ENCODE peak calls at places on chromosomes 5 and 9, in five cellular contexts. One of them, this sample, is unnamed.
A peak's percentile ranks its signal among the peaks of the same experiment; 100 is the strongest.

GRCh38 chr5:37272564-37272963 is 23.4 kb upstream of the CPLANE1 start:
- ATAC-seq in activated CD8-positive, alpha-beta T cell treated with anti-CD3 and anti-CD28 coated beads, Interleukin-2, amount 10 ng/mL, durations not matched to agents 7 days and 5 days: no peak
- ATAC-seq in left cardiac atrium: peak; percentile 51
- ATAC-seq in mucosa of descending colon: peak; percentile 38
- ATAC-seq in Right ventricle myocardium inferior: no peak
- ATAC-seq in this sample: no peak

GRCh38 chr5:159121061-159121460 is 21.3 kb upstream of the EBF1 start:
- ATAC-seq in mucosa of descending colon: no peak
- ATAC-seq in activated CD8-positive, alpha-beta T cell treated with anti-CD3 and anti-CD28 coated beads, Interleukin-2, amount 10 ng/mL, durations not matched to agents 7 days and 5 days: no peak
- ATAC-seq in Right ventricle myocardium inferior: no peak
- ATAC-seq in left cardiac atrium: no peak
- ATAC-seq in this sample: no peak

GRCh38 chr5:58759745-58760144 is 176.9 kb downstream of the RAB3C start:
- ATAC-seq in left cardiac atrium: peak; percentile 35
- ATAC-seq in mucosa of descending colon: peak; percentile 57
- ATAC-seq in activated CD8-positive, alpha-beta T cell treated with anti-CD3 and anti-CD28 coated beads, Interleukin-2, amount 10 ng/mL, durations not matched to agents 7 days and 5 days: peak; percentile 84
- ATAC-seq in Right ventricle myocardium inferior: peak; percentile 76
- ATAC-seq in this sample: peak; percentile 25

GRCh38 chr9:25224309-25224708 is 453.9 kb downstream of the TUSC1 start:
- ATAC-seq in mucosa of descending colon: no peak
- ATAC-seq in left cardiac atrium: no peak
- ATAC-seq in Right ventricle myocardium inferior: no peak
- ATAC-seq in activated CD8-positive, alpha-beta T cell treated with anti-CD3 and anti-CD28 coated beads, Interleukin-2, amount 10 ng/mL, durations not matched to agents 7 days and 5 days: no peak
- ATAC-seq in this sample: no peak

GRCh38 chr9:3342159-3342777 is 183.5 kb downstream of the RFX3 start:
- ATAC-seq in activated CD8-positive, alpha-beta T cell treated with anti-CD3 and anti-CD28 coated beads, Interleukin-2, amount 10 ng/mL, durations not matched to agents 7 days and 5 days: no peak
- ATAC-seq in left cardiac atrium: no peak
- ATAC-seq in mucosa of descending colon: no peak
- ATAC-seq in Right ventricle myocardium inferior: no peak
- ATAC-seq in this sample: no peak

GRCh38 chr5:10874561-10874960 is 113.5 kb upstream of the DAP start:
- ATAC-seq in Right ventricle myocardium inferior: no peak
- ATAC-seq in activated CD8-positive, alpha-beta T cell treated with anti-CD3 and anti-CD28 coated beads, Interleukin-2, amount 10 ng/mL, durations not matched to agents 7 days and 5 days: no peak
- ATAC-seq in mucosa of descending colon: no peak
- ATAC-seq in left cardiac atrium: no peak
- ATAC-seq in this sample: no peak

GRCh38 chr5:176401281-176402205 is 13.0 kb downstream of the HIGD2A start:
- ATAC-seq in activated CD8-positive, alpha-beta T cell treated with anti-CD3 and anti-CD28 coated beads, Interleukin-2, amount 10 ng/mL, durations not matched to agents 7 days and 5 days: no peak
- ATAC-seq in Right ventricle myocardium inferior: no peak
- ATAC-seq in left cardiac atrium: peak; percentile 18
- ATAC-seq in mucosa of descending colon: no peak
- ATAC-seq in this sample: no peak

GRCh38 chr5:60377826-60378225 is 322.1 kb downstream of the DEPDC1B start:
- ATAC-seq in activated CD8-positive, alpha-beta T cell treated with anti-CD3 and anti-CD28 coated beads, Interleukin-2, amount 10 ng/mL, durations not matched to agents 7 days and 5 days: no peak
- ATAC-seq in left cardiac atrium: no peak
- ATAC-seq in mucosa of descending colon: no peak
- ATAC-seq in Right ventricle myocardium inferior: no peak
- ATAC-seq in this sample: no peak

GRCh38 chr5:138408023-138408422 is 30.8 kb upstream of the REEP2 start:
- ATAC-seq in mucosa of descending colon: peak; percentile 66
- ATAC-seq in Right ventricle myocardium inferior: no peak
- ATAC-seq in left cardiac atrium: no peak
- ATAC-seq in activated CD8-positive, alpha-beta T cell treated with anti-CD3 and anti-CD28 coated beads, Interleukin-2, amount 10 ng/mL, durations not matched to agents 7 days and 5 days: peak; percentile 65
- ATAC-seq in this sample: no peak

GRCh38 chr9:127509261-127509954 is 58.1 kb downstream of the LRSAM1 start:
- ATAC-seq in Right ventricle myocardium inferior: peak; percentile 38
- ATAC-seq in mucosa of descending colon: no peak
- ATAC-seq in left cardiac atrium: peak; percentile 39
- ATAC-seq in activated CD8-positive, alpha-beta T cell treated with anti-CD3 and anti-CD28 coated beads, Interleukin-2, amount 10 ng/mL, durations not matched to agents 7 days and 5 days: no peak
- ATAC-seq in this sample: no peak

GRCh38 chr5:150307617-150308426 is 5.1 kb upstream of the ARSI start:
- ATAC-seq in Right ventricle myocardium inferior: no peak
- ATAC-seq in mucosa of descending colon: no peak
- ATAC-seq in activated CD8-positive, alpha-beta T cell treated with anti-CD3 and anti-CD28 coated beads, Interleukin-2, amount 10 ng/mL, durations not matched to agents 7 days and 5 days: no peak
- ATAC-seq in left cardiac atrium: no peak
- ATAC-seq in this sample: no peak

GRCh38 chr9:130297371-130297770 is 31.8 kb downstream of the HMCN2 start:
- ATAC-seq in left cardiac atrium: peak; percentile 36
- ATAC-seq in mucosa of descending colon: no peak
- ATAC-seq in activated CD8-positive, alpha-beta T cell treated with anti-CD3 and anti-CD28 coated beads, Interleukin-2, amount 10 ng/mL, durations not matched to agents 7 days and 5 days: no peak
- ATAC-seq in Right ventricle myocardium inferior: no peak
- ATAC-seq in this sample: no peak

GRCh38 chr9:16715404-16715803 is 155.1 kb downstream of the BNC2 start:
- ATAC-seq in left cardiac atrium: peak; percentile 78
- ATAC-seq in Right ventricle myocardium inferior: no peak
- ATAC-seq in activated CD8-positive, alpha-beta T cell treated with anti-CD3 and anti-CD28 coated beads, Interleukin-2, amount 10 ng/mL, durations not matched to agents 7 days and 5 days: no peak
- ATAC-seq in mucosa of descending colon: no peak
- ATAC-seq in this sample: peak; percentile 79

GRCh38 chr5:110053824-110054223 is 364.1 kb downstream of the MAN2A1 start:
- ATAC-seq in mucosa of descending colon: no peak
- ATAC-seq in Right ventricle myocardium inferior: no peak
- ATAC-seq in left cardiac atrium: no peak
- ATAC-seq in activated CD8-positive, alpha-beta T cell treated with anti-CD3 and anti-CD28 coated beads, Interleukin-2, amount 10 ng/mL, durations not matched to agents 7 days and 5 days: peak; percentile 57
- ATAC-seq in this sample: no peak

This sample was measured in gastroesophageal sphincter.